ENCODE peak calls at places on chromosomes 6 and 20, in five cellular contexts. E, W, U, I and F are unnamed samples.
A peak's percentile ranks its signal among the peaks of the same experiment; 100 is the strongest.

GRCh38 chr6:157990321-157991066 is 8.8 kb downstream of the SYNJ2 start:
- DNase-seq in E (no peak), W (no peak), U (peak; percentile 55), I (no peak), F (no peak)

GRCh38 chr6:43916924-43917877 is 147.2 kb downstream of the VEGFA start:
- DNase-seq in E (no peak), W (peak; percentile 82), U (no peak), I (no peak), F (peak; percentile 40)

GRCh38 chr6:127328043-127328442 is 15.4 kb downstream of the ECHDC1 start:
- DNase-seq in E (peak; percentile 80), W (no peak), U (no peak), I (peak; percentile 15), F (no peak)

GRCh38 chr20:59042151-59042795 is at the start of gene PRELID3B:
- DNase-seq in E (peak; percentile 50), W (no peak), U (no peak), I (no peak), F (no peak)

GRCh38 chr6:37916675-37917074 is 97.1 kb downstream of the ZFAND3 start:
- DNase-seq in E (no peak), W (no peak), U (no peak), I (peak; percentile 72), F (no peak)

GRCh38 chr6:163364641-163365040 is 49.9 kb upstream of the QKI start:
- DNase-seq in E (no peak), W (no peak), U (no peak), I (no peak), F (no peak)

GRCh38 chr6:138455746-138456392 is 43.4 kb downstream of the NHSL1 start:
- DNase-seq in E (peak; percentile 72), W (peak; percentile 46), U (no peak), I (peak; percentile 99), F (no peak)

GRCh38 chr20:44097521-44098255 is 89.3 kb downstream of the JPH2 start:
- DNase-seq in E (peak; percentile 25), W (peak; percentile 39), U (no peak), I (peak; percentile 73), F (peak; percentile 62)

GRCh38 chr6:36169023-36170007 is 27.2 kb upstream of the BRPF3 start:
- DNase-seq in E (no peak), W (no peak), U (no peak), I (no peak), F (no peak)

GRCh38 chr6:43624786-43625288 is 4.2 kb downstream of the GTPBP2 start:
- DNase-seq in E (no peak), W (no peak), U (peak; percentile 36), I (no peak), F (no peak)

GRCh38 chr6:43247115-43247999 is 4.1 kb downstream of the TTBK1 start:
- DNase-seq in E (peak; percentile 66), W (peak; percentile 31), U (peak; percentile 81), I (peak; percentile 28), F (peak; percentile 91)

GRCh38 chr6:10883312-10884244 is 1.7 kb upstream of the GCM2 start:
- DNase-seq in E (no peak), W (no peak), U (no peak), I (no peak), F (no peak)

GRCh38 chr6:6916598-6916997 is 191.2 kb upstream of the RREB1 start:
- DNase-seq in E (peak; percentile 48), W (no peak), U (no peak), I (no peak), F (no peak)

GRCh38 chr6:29675561-29675960 is 5.4 kb downstream of the ZFP57 start:
- DNase-seq in E (no peak), W (no peak), U (no peak), I (peak; percentile 75), F (no peak)

GRCh38 chr20:44207066-44207723 is 3.4 kb downstream of the OSER1 start:
- DNase-seq in E (no peak), W (no peak), U (no peak), I (no peak), F (no peak)

GRCh38 chr6:18330548-18331066 is 56.5 kb upstream of the RNF144B start:
- DNase-seq in E (no peak), W (no peak), U (no peak), I (no peak), F (no peak)

GRCh38 chr6:43090557-43090952 is 14.4 kb downstream of the PTK7 start:
- DNase-seq in E (no peak), W (no peak), U (no peak), I (peak; percentile 7), F (no peak)

GRCh38 chr6:82072771-82073170 is 174.8 kb downstream of the IBTK start:
- DNase-seq in E (peak; percentile 77), W (peak; percentile 8), U (no peak), I (peak; percentile 26), F (no peak)

GRCh38 chr6:15479761-15480160 is 183.1 kb downstream of the DTNBP1 start:
- DNase-seq in E (peak; percentile 8), W (no peak), U (no peak), I (peak; percentile 93), F (no peak)

GRCh38 chr6:106908386-106908840 is 66.1 kb downstream of the CD24 start:
- DNase-seq in E (no peak), W (no peak), U (no peak), I (peak; percentile 89), F (no peak)

GRCh38 chr20:48541581-48542071 is 286.2 kb downstream of the PREX1 start:
- DNase-seq in E (no peak), W (no peak), U (no peak), I (no peak), F (no peak)

GRCh38 chr6:156597130-156597529 is 180.0 kb upstream of the ARID1B start:
- DNase-seq in E (no peak), W (no peak), U (no peak), I (no peak), F (no peak)

GRCh38 chr20:24942679-24943078 is 6.4 kb upstream of the CST7 start:
- DNase-seq in E (no peak), W (no peak), U (no peak), I (no peak), F (no peak)

GRCh38 chr20:63706852-63707557 is 771 bp downstream of the ARFRP1 start:
- DNase-seq in E (peak; percentile 71), W (peak; percentile 47), U (peak; percentile 79), I (peak; percentile 55), F (peak; percentile 89)